ENCODE peak calls at places on chromosomes 2 and 18, in seven cellular contexts. One of them, this sample, is unnamed.
A peak's percentile ranks its signal among the peaks of the same experiment; 100 is the strongest.

GRCh38 chr2:205377324-205377723 is 305.0 kb upstream of the NRP2 start:
- DNase-seq in cortex of kidney: no peak
- DNase-seq in AG04449: no peak
- DNase-seq in transverse colon: no peak
- DNase-seq in hepatic stellate cell: no peak
- DNase-seq in choroid plexus epithelial cell: no peak
- DNase-seq in GDM1: no peak
- DNase-seq in this sample: no peak

GRCh38 chr2:37643102-37644078 is 28.1 kb downstream of the CDC42EP3 start:
- DNase-seq in cortex of kidney: no peak
- DNase-seq in AG04449: no peak
- DNase-seq in transverse colon: no peak
- DNase-seq in hepatic stellate cell: no peak
- DNase-seq in choroid plexus epithelial cell: no peak
- DNase-seq in GDM1: no peak
- DNase-seq in this sample: no peak

GRCh38 chr18:47075098-47075883 is 39.9 kb upstream of the ELOA2 start:
- DNase-seq in cortex of kidney: no peak
- DNase-seq in AG04449: no peak
- DNase-seq in transverse colon: peak; percentile 9
- DNase-seq in hepatic stellate cell: no peak
- DNase-seq in choroid plexus epithelial cell: peak; percentile 16
- DNase-seq in GDM1: no peak
- DNase-seq in this sample: peak; percentile 14

GRCh38 chr2:195710407-195710806 is 53.4 kb downstream of the SLC39A10 start:
- DNase-seq in cortex of kidney: no peak
- DNase-seq in AG04449: peak; percentile 46
- DNase-seq in transverse colon: no peak
- DNase-seq in hepatic stellate cell: peak; percentile 38
- DNase-seq in choroid plexus epithelial cell: peak; percentile 85
- DNase-seq in GDM1: no peak
- DNase-seq in this sample: peak; percentile 22

GRCh38 chr2:180130403-180130802 is 123.3 kb upstream of the CWC22 start:
- DNase-seq in cortex of kidney: no peak
- DNase-seq in AG04449: no peak
- DNase-seq in transverse colon: no peak
- DNase-seq in hepatic stellate cell: no peak
- DNase-seq in choroid plexus epithelial cell: no peak
- DNase-seq in GDM1: no peak
- DNase-seq in this sample: no peak

GRCh38 chr18:8548186-8548585 is 61.1 kb upstream of the RAB12 start:
- DNase-seq in cortex of kidney: no peak
- DNase-seq in AG04449: peak; percentile 1
- DNase-seq in transverse colon: no peak
- DNase-seq in hepatic stellate cell: peak; percentile 11
- DNase-seq in choroid plexus epithelial cell: peak; percentile 94
- DNase-seq in GDM1: no peak
- DNase-seq in this sample: no peak

GRCh38 chr2:163736433-163737168 is 793 bp upstream of the FIGN start:
- DNase-seq in cortex of kidney: no peak
- DNase-seq in AG04449: no peak
- DNase-seq in transverse colon: peak; percentile 9
- DNase-seq in hepatic stellate cell: peak; percentile 47
- DNase-seq in choroid plexus epithelial cell: peak; percentile 49
- DNase-seq in GDM1: no peak
- DNase-seq in this sample: no peak

GRCh38 chr2:107467414-107467813 is 359.3 kb upstream of the RGPD4 start:
- DNase-seq in cortex of kidney: no peak
- DNase-seq in AG04449: no peak
- DNase-seq in transverse colon: no peak
- DNase-seq in hepatic stellate cell: no peak
- DNase-seq in choroid plexus epithelial cell: peak; percentile 4
- DNase-seq in GDM1: no peak
- DNase-seq in this sample: no peak

GRCh38 chr2:16152928-16153753 is 212.8 kb downstream of the MYCN start:
- DNase-seq in cortex of kidney: no peak
- DNase-seq in AG04449: no peak
- DNase-seq in transverse colon: no peak
- DNase-seq in hepatic stellate cell: no peak
- DNase-seq in choroid plexus epithelial cell: no peak
- DNase-seq in GDM1: no peak
- DNase-seq in this sample: no peak

GRCh38 chr2:48600917-48601316 is 16.7 kb upstream of the GTF2A1L start:
- DNase-seq in cortex of kidney: no peak
- DNase-seq in AG04449: peak; percentile 41
- DNase-seq in transverse colon: no peak
- DNase-seq in hepatic stellate cell: peak; percentile 10
- DNase-seq in choroid plexus epithelial cell: peak; percentile 27
- DNase-seq in GDM1: no peak
- DNase-seq in this sample: peak; percentile 4

GRCh38 chr2:55519908-55520885 is 679 bp downstream of the CFAP36 start:
- DNase-seq in cortex of kidney: no peak
- DNase-seq in AG04449: no peak
- DNase-seq in transverse colon: peak; percentile 24
- DNase-seq in hepatic stellate cell: peak; percentile 31
- DNase-seq in choroid plexus epithelial cell: peak; percentile 26
- DNase-seq in GDM1: no peak
- DNase-seq in this sample: no peak

GRCh38 chr2:235494716-235495372 is 1.0 kb downstream of the AGAP1 start:
- DNase-seq in cortex of kidney: no peak
- DNase-seq in AG04449: no peak
- DNase-seq in transverse colon: peak; percentile 38
- DNase-seq in hepatic stellate cell: peak; percentile 55
- DNase-seq in choroid plexus epithelial cell: peak; percentile 56
- DNase-seq in GDM1: no peak
- DNase-seq in this sample: no peak

GRCh38 chr2:40202798-40203400 is 249.0 kb downstream of the SLC8A1 start:
- DNase-seq in cortex of kidney: no peak
- DNase-seq in AG04449: no peak
- DNase-seq in transverse colon: no peak
- DNase-seq in hepatic stellate cell: no peak
- DNase-seq in choroid plexus epithelial cell: no peak
- DNase-seq in GDM1: no peak
- DNase-seq in this sample: peak; percentile 72

GRCh38 chr2:120262761-120263428 is 10.2 kb downstream of the RALB start:
- DNase-seq in cortex of kidney: no peak
- DNase-seq in AG04449: no peak
- DNase-seq in transverse colon: no peak
- DNase-seq in hepatic stellate cell: no peak
- DNase-seq in choroid plexus epithelial cell: peak; percentile 55
- DNase-seq in GDM1: no peak
- DNase-seq in this sample: no peak

GRCh38 chr2:109582928-109583895 is 30.6 kb downstream of the SEPTIN10 start:
- DNase-seq in cortex of kidney: no peak
- DNase-seq in AG04449: no peak
- DNase-seq in transverse colon: no peak
- DNase-seq in hepatic stellate cell: no peak
- DNase-seq in choroid plexus epithelial cell: peak; percentile 64
- DNase-seq in GDM1: no peak
- DNase-seq in this sample: no peak

GRCh38 chr2:195406886-195407603 is 250.0 kb upstream of the SLC39A10 start:
- DNase-seq in cortex of kidney: no peak
- DNase-seq in AG04449: no peak
- DNase-seq in transverse colon: no peak
- DNase-seq in hepatic stellate cell: no peak
- DNase-seq in choroid plexus epithelial cell: peak; percentile 37
- DNase-seq in GDM1: no peak
- DNase-seq in this sample: no peak

GRCh38 chr18:56565596-56566355 is 72.6 kb downstream of the TXNL1 start:
- DNase-seq in cortex of kidney: no peak
- DNase-seq in AG04449: peak; percentile 79
- DNase-seq in transverse colon: no peak
- DNase-seq in hepatic stellate cell: peak; percentile 76
- DNase-seq in choroid plexus epithelial cell: peak; percentile 65
- DNase-seq in GDM1: no peak
- DNase-seq in this sample: peak; percentile 95

GRCh38 chr18:74631242-74632087 is 33.8 kb downstream of the ZNF407 start:
- DNase-seq in cortex of kidney: no peak
- DNase-seq in AG04449: no peak
- DNase-seq in transverse colon: no peak
- DNase-seq in hepatic stellate cell: no peak
- DNase-seq in choroid plexus epithelial cell: peak; percentile 87
- DNase-seq in GDM1: peak; percentile 14
- DNase-seq in this sample: peak; percentile 75

GRCh38 chr2:100513650-100514049 is 43.4 kb downstream of the NMS start:
- DNase-seq in cortex of kidney: no peak
- DNase-seq in AG04449: no peak
- DNase-seq in transverse colon: no peak
- DNase-seq in hepatic stellate cell: no peak
- DNase-seq in choroid plexus epithelial cell: no peak
- DNase-seq in GDM1: peak; percentile 40
- DNase-seq in this sample: no peak

GRCh38 chr2:200713704-200714064 is 98.0 kb upstream of the BZW1 start:
- DNase-seq in cortex of kidney: no peak
- DNase-seq in AG04449: no peak
- DNase-seq in transverse colon: no peak
- DNase-seq in hepatic stellate cell: no peak
- DNase-seq in choroid plexus epithelial cell: no peak
- DNase-seq in GDM1: no peak
- DNase-seq in this sample: no peak

GRCh38 chr2:639703-640102 is 37.5 kb downstream of the TMEM18 start:
- DNase-seq in cortex of kidney: no peak
- DNase-seq in AG04449: no peak
- DNase-seq in transverse colon: no peak
- DNase-seq in hepatic stellate cell: no peak
- DNase-seq in choroid plexus epithelial cell: no peak
- DNase-seq in GDM1: no peak
- DNase-seq in this sample: no peak

GRCh38 chr2:168814046-168814445 is 11.6 kb downstream of the NOSTRIN start:
- DNase-seq in cortex of kidney: no peak
- DNase-seq in AG04449: no peak
- DNase-seq in transverse colon: no peak
- DNase-seq in hepatic stellate cell: no peak
- DNase-seq in choroid plexus epithelial cell: no peak
- DNase-seq in GDM1: no peak
- DNase-seq in this sample: no peak

GRCh38 chr2:134310450-134311079 is 56.7 kb downstream of the MGAT5 start:
- DNase-seq in cortex of kidney: no peak
- DNase-seq in AG04449: no peak
- DNase-seq in transverse colon: no peak
- DNase-seq in hepatic stellate cell: no peak
- DNase-seq in choroid plexus epithelial cell: no peak
- DNase-seq in GDM1: no peak
- DNase-seq in this sample: no peak

GRCh38 chr18:13583567-13584245 is 142.7 kb downstream of the FAM210A start:
- DNase-seq in cortex of kidney: no peak
- DNase-seq in AG04449: no peak
- DNase-seq in transverse colon: no peak
- DNase-seq in hepatic stellate cell: no peak
- DNase-seq in choroid plexus epithelial cell: no peak
- DNase-seq in GDM1: no peak
- DNase-seq in this sample: no peak

GRCh38 chr2:232588680-232589585 is 38.4 kb downstream of the EIF4E2 start:
- DNase-seq in cortex of kidney: no peak
- DNase-seq in AG04449: no peak
- DNase-seq in transverse colon: peak; percentile 71
- DNase-seq in hepatic stellate cell: no peak
- DNase-seq in choroid plexus epithelial cell: peak; percentile 60
- DNase-seq in GDM1: no peak
- DNase-seq in this sample: peak; percentile 32

GRCh38 chr18:37270046-37270665 is 295.4 kb downstream of the CELF4 start:
- DNase-seq in cortex of kidney: no peak
- DNase-seq in AG04449: no peak
- DNase-seq in transverse colon: no peak
- DNase-seq in hepatic stellate cell: peak; percentile 36
- DNase-seq in choroid plexus epithelial cell: peak; percentile 65
- DNase-seq in GDM1: peak; percentile 10
- DNase-seq in this sample: no peak

GRCh38 chr2:113818382-113818951 is 62.0 kb upstream of the SLC35F5 start:
- DNase-seq in cortex of kidney: no peak
- DNase-seq in AG04449: peak; percentile 99
- DNase-seq in transverse colon: peak; percentile 52
- DNase-seq in hepatic stellate cell: peak; percentile 89
- DNase-seq in choroid plexus epithelial cell: peak; percentile 99
- DNase-seq in GDM1: no peak
- DNase-seq in this sample: peak; percentile 98

GRCh38 chr2:19355931-19356544 is 2.4 kb downstream of the OSR1 start:
- DNase-seq in cortex of kidney: no peak
- DNase-seq in AG04449: no peak
- DNase-seq in transverse colon: no peak
- DNase-seq in hepatic stellate cell: no peak
- DNase-seq in choroid plexus epithelial cell: peak; percentile 42
- DNase-seq in GDM1: no peak
- DNase-seq in this sample: no peak

GRCh38 chr2:237497820-237498128 is 10.7 kb downstream of the MLPH start:
- DNase-seq in cortex of kidney: no peak
- DNase-seq in AG04449: no peak
- DNase-seq in transverse colon: no peak
- DNase-seq in hepatic stellate cell: no peak
- DNase-seq in choroid plexus epithelial cell: peak; percentile 41
- DNase-seq in GDM1: no peak
- DNase-seq in this sample: no peak

GRCh38 chr2:7012141-7012809 is 95.1 kb downstream of the RNF144A start:
- DNase-seq in cortex of kidney: no peak
- DNase-seq in AG04449: no peak
- DNase-seq in transverse colon: no peak
- DNase-seq in hepatic stellate cell: no peak
- DNase-seq in choroid plexus epithelial cell: peak; percentile 42
- DNase-seq in GDM1: no peak
- DNase-seq in this sample: no peak

GRCh38 chr2:229270551-229271410 is at the start of gene PID1:
- DNase-seq in cortex of kidney: no peak
- DNase-seq in AG04449: no peak
- DNase-seq in transverse colon: peak; percentile 37
- DNase-seq in hepatic stellate cell: peak; percentile 71
- DNase-seq in choroid plexus epithelial cell: peak; percentile 61
- DNase-seq in GDM1: no peak
- DNase-seq in this sample: no peak

GRCh38 chr2:216504376-216504762 is 5.7 kb downstream of the RPL37A start:
- DNase-seq in cortex of kidney: no peak
- DNase-seq in AG04449: no peak
- DNase-seq in transverse colon: no peak
- DNase-seq in hepatic stellate cell: no peak
- DNase-seq in choroid plexus epithelial cell: no peak
- DNase-seq in GDM1: no peak
- DNase-seq in this sample: no peak

GRCh38 chr2:120905824-120906571 is 170.3 kb downstream of the GLI2 start:
- DNase-seq in cortex of kidney: no peak
- DNase-seq in AG04449: no peak
- DNase-seq in transverse colon: no peak
- DNase-seq in hepatic stellate cell: no peak
- DNase-seq in choroid plexus epithelial cell: no peak
- DNase-seq in GDM1: no peak
- DNase-seq in this sample: no peak

GRCh38 chr2:177031435-177032222 is 181.0 kb upstream of the HNRNPA3 start:
- DNase-seq in cortex of kidney: no peak
- DNase-seq in AG04449: no peak
- DNase-seq in transverse colon: no peak
- DNase-seq in hepatic stellate cell: no peak
- DNase-seq in choroid plexus epithelial cell: no peak
- DNase-seq in GDM1: no peak
- DNase-seq in this sample: no peak

This sample was measured in BJ.